ENCODE peak calls at places on chromosomes 16 and 17, in ten cellular contexts. O is kidney epithelial cell, I is WTC11, S is uterus, K is B cell, M is foreskin fibroblast, X is body of pancreas, L is IMR-90, Q is A549, A is neural crest cell. H is an unnamed sample.

GRCh38 chr17:61261001-61261587 is 138.5 kb upstream of the TBX2 start:
- DNase-seq in O (no peak), Q (no peak), S (no peak), X (no peak), A (no peak), K (no peak), L (no peak), M (no peak), I (no peak), H (no peak)

GRCh38 chr17:9313346-9313745 is 262.3 kb downstream of the STX8 start:
- DNase-seq in L (no peak), A (no peak), X (no peak), Q (no peak), I (no peak), K (no peak), M (no peak), O (no peak), S (no peak), H (no peak)

GRCh38 chr16:49441366-49441780 is 67.8 kb downstream of the C16orf78 start:
- DNase-seq in O (no peak), S (peak; percentile 23), X (peak; percentile 13), Q (no peak), I (peak; percentile 67), M (no peak), A (peak; percentile 31), K (peak; percentile 64), L (no peak), H (peak; percentile 40)

GRCh38 chr17:300881-301280 is 51.7 kb downstream of the RPH3AL start:
- DNase-seq in S (no peak), I (no peak), K (no peak), O (no peak), Q (no peak), A (no peak), M (no peak), L (no peak), X (no peak), H (no peak)

GRCh38 chr17:50130778-50131317 is 888 bp upstream of the SAMD14 start:
- DNase-seq in S (no peak), K (no peak), A (no peak), X (no peak), I (no peak), O (no peak), M (no peak), Q (peak; percentile 36), L (no peak), H (no peak)

GRCh38 chr17:65195716-65196115 is 58.5 kb downstream of the RGS9 start:
- DNase-seq in L (no peak), K (no peak), Q (no peak), M (no peak), I (no peak), O (no peak), A (no peak), S (no peak), X (no peak), H (no peak)

GRCh38 chr16:84068041-84068440 is 25.4 kb upstream of the SLC38A8 start:
- DNase-seq in A (no peak), S (no peak), Q (no peak), O (no peak), M (no peak), K (no peak), I (no peak), X (no peak), L (no peak), H (no peak)

GRCh38 chr17:19728114-19728495 is 11.7 kb upstream of the SLC47A2 start:
- DNase-seq in I (no peak), M (peak; percentile 77), S (peak; percentile 75), A (no peak), K (no peak), Q (peak; percentile 69), O (no peak), X (peak; percentile 77), L (peak; percentile 63), H (no peak)

GRCh38 chr16:8552487-8553221 is 37.7 kb downstream of the TMEM114 start:
- DNase-seq in L (no peak), A (no peak), M (no peak), K (no peak), O (no peak), I (no peak), X (no peak), S (no peak), Q (no peak), H (no peak)

GRCh38 chr17:42674755-42675347 is 1.9 kb downstream of the PLEKHH3 start:
- DNase-seq in O (no peak), I (peak; percentile 65), X (peak; percentile 75), M (no peak), A (no peak), Q (no peak), L (no peak), K (peak; percentile 32), S (no peak), H (no peak)

GRCh38 chr16:72162105-72162680 is 9.8 kb downstream of the PMFBP1 start:
- DNase-seq in L (no peak), A (no peak), Q (no peak), I (no peak), K (no peak), X (no peak), O (no peak), S (no peak), M (no peak), H (no peak)

GRCh38 chr17:58331815-58332719 is 3.5 kb upstream of the TSPOAP1 start:
- DNase-seq in M (no peak), X (no peak), Q (no peak), L (no peak), A (no peak), S (no peak), I (peak; percentile 8), K (peak; percentile 95), O (no peak), H (no peak)

DNA sequence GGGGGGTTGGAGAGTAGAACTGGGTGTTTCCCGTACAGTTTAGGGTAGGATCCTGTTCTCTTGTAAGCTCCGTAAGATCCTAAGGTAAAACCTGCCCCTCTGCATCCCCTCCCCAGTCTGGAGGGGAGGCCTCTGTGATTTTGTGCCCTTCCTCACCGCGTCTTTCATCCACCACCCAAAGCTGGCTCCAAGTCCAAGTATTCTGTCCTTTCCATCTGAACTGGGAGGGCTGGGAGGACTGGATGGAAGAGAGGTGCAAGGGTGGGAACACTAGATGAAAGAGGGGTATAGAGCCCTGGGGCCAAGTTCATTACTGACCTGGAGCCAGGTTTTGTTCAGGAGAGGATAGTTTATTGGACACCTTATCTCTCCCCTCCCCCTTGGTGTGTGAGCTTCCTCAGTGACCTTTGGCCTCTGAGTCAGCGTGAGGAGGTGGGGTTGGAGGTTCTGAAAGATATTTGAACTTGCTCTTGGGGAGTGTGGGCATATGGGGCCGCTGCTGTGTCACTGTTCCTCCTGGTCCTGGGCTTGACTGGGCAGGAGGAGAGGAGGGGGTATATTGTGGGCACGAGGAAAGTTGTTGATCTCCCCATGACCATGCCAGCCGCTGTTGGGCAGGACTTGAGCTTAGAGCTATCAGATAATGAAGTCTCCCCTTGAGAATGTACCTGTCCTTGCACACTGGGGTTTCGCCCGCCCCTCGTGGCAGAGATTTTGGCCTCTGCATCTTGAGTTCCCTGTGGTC is 1.6 kb downstream of the LASP1 start:
- DNase-seq in X (peak; percentile 86), L (peak; percentile 80), M (peak; percentile 82), A (no peak), S (peak; percentile 79), I (no peak), K (peak; percentile 33), Q (peak; percentile 94), O (no peak), H (peak; percentile 47)
- TF ChIP-seq CTCF in X (peak; percentile 27), L (peak; percentile 15), M (no peak), A (no peak), S (no peak), I (no peak), K (no peak), Q (peak; percentile 55), O (peak; percentile 24), H (no peak)

GRCh38 chr17:1909985-1910384 is 80.2 kb downstream of the RPA1 start:
- DNase-seq in Q (no peak), A (no peak), M (no peak), X (no peak), S (no peak), K (no peak), L (no peak), O (no peak), I (no peak), H (no peak)
- TF ChIP-seq CTCF in Q (no peak), A (no peak), M (no peak), X (no peak), S (no peak), K (no peak), L (no peak), O (no peak), I (no peak), H (no peak)

GRCh38 chr17:81309140-81309858 is 14.2 kb upstream of the SLC38A10 start:
- DNase-seq in A (peak; percentile 58), O (no peak), L (peak; percentile 51), Q (peak; percentile 90), X (peak; percentile 84), M (peak; percentile 63), I (peak; percentile 64), K (peak; percentile 52), S (peak; percentile 82), H (peak; percentile 73)
- TF ChIP-seq CTCF in A (peak; percentile 67), O (peak; percentile 39), L (peak; percentile 48), Q (peak; percentile 50), X (peak; percentile 80), M (peak; percentile 19), I (peak; percentile 29), K (peak; percentile 11), S (peak; percentile 32), H (peak; percentile 48)

GRCh38 chr16:2716101-2716885 is 3.7 kb downstream of the PRSS27 start:
- DNase-seq in K (no peak), I (no peak), L (no peak), A (no peak), O (no peak), M (no peak), Q (no peak), S (no peak), X (no peak), H (no peak)

GRCh38 chr16:2715519-2715918 is 4.5 kb downstream of the PRSS27 start:
- DNase-seq in L (peak; percentile 46), X (peak; percentile 59), Q (no peak), I (peak; percentile 72), A (peak; percentile 54), O (no peak), M (peak; percentile 20), S (no peak), K (peak; percentile 90), H (peak; percentile 93)

GRCh38 chr16:2715064-2715463 is 5.0 kb downstream of the PRSS27 start:
- DNase-seq in A (no peak), S (no peak), K (no peak), O (no peak), I (no peak), L (no peak), M (no peak), Q (no peak), X (no peak), H (no peak)

GRCh38 chr16:2717360-2718263 is 2.4 kb downstream of the PRSS27 start:
- DNase-seq in L (no peak), X (no peak), O (no peak), Q (no peak), K (no peak), S (no peak), M (no peak), I (no peak), A (no peak), H (no peak)

DNA sequence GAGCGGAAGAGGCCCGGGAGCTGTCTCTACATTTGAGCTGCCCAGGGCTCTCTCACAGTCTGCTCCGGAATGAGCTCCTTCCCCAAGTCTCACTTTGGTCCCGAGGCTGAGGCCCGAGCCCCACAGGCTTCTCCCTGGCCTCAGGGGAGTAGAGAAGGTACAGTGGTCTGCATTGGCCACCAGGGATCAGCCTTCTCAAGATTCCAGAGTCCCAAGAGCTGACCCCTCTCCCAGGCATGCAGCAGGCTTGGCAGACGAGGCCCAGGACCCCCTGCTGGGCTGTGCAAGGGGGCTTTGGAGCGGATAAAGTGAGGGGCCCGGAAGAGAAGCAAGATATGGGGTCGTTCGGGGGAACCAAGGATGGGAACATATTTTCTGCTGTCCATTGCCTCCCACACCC is 3.1 kb downstream of the PRSS27 start:
- DNase-seq in M (no peak), O (no peak), I (no peak), X (no peak), K (no peak), Q (no peak), A (no peak), S (no peak), L (no peak), H (no peak)
- TF ChIP-seq CTCF in M (no peak), O (no peak), I (no peak), X (no peak), K (no peak), Q (no peak), A (no peak), S (no peak), L (no peak), H (no peak)